ENCODE peak calls at places on chromosomes 4 and X, in seven cellular contexts. D, O, A, S, I, U and H are unnamed samples.

GRCh38 chr4:150256841-150257273 is 178.6 kb downstream of the DCLK2 start:
- DNase-seq in S (no peak), I (no peak), D (no peak), O (no peak), A (no peak), U (no peak), H (no peak)

GRCh38 chr4:102780476-102781144 is 19.8 kb upstream of the MANBA start:
- DNase-seq in O (no peak), A (peak), I (no peak), S (no peak), D (no peak), U (peak), H (peak)

GRCh38 chrX:39791691-39792090 is 306.1 kb downstream of the BCOR start:
- DNase-seq in D (no peak), I (no peak), O (no peak), A (no peak), S (no peak), U (no peak), H (no peak)

GRCh38 chrX:56726609-56727008 is 2.4 kb upstream of the NBDY start:
- DNase-seq in O (no peak), S (no peak), U (peak), I (peak), D (no peak), A (peak), H (peak)

GRCh38 chr4:75924309-75924708 is 16.5 kb downstream of the NAAA start:
- DNase-seq in A (no peak), D (no peak), I (no peak), O (no peak), U (no peak), S (no peak), H (no peak)

GRCh38 chr4:184695178-184695896 is 38.6 kb downstream of the CENPU start:
- DNase-seq in I (no peak), D (no peak), O (no peak), A (no peak), U (peak), S (no peak), H (peak)

GRCh38 chr4:78558421-78558820 is 6.9 kb downstream of the ANXA3 start:
- DNase-seq in O (no peak), S (no peak), D (no peak), U (no peak), A (peak), I (no peak), H (peak)

GRCh38 chrX:93259029-93259428 is 414.3 kb downstream of the NAP1L3 start:
- DNase-seq in O (no peak), U (no peak), I (no peak), D (no peak), S (no peak), A (no peak), H (no peak)

GRCh38 chr4:159292137-159292896 is 189.4 kb downstream of the RAPGEF2 start:
- DNase-seq in I (no peak), U (peak), A (no peak), O (no peak), S (no peak), D (no peak), H (no peak)

GRCh38 chr4:128570380-128570779 is 239.1 kb upstream of the JADE1 start:
- DNase-seq in A (peak), S (no peak), D (peak), O (no peak), U (no peak), I (peak), H (peak)

GRCh38 chr4:172573899-172574298 is 594.7 kb upstream of the GALNT7 start:
- DNase-seq in D (no peak), U (no peak), I (no peak), S (no peak), O (no peak), A (no peak), H (no peak)

GRCh38 chr4:71827811-71828210 is 43.9 kb upstream of the GC start:
- DNase-seq in I (no peak), S (no peak), U (no peak), D (no peak), A (no peak), O (no peak), H (no peak)

GRCh38 chr4:113635739-113636437 is 125.7 kb downstream of the CAMK2D start:
- DNase-seq in O (no peak), D (no peak), S (no peak), I (no peak), U (no peak), A (peak), H (peak)

GRCh38 chrX:13201605-13202219 is 118.1 kb downstream of the ATXN3L start:
- DNase-seq in D (no peak), S (no peak), A (no peak), I (no peak), O (no peak), U (no peak), H (no peak)

GRCh38 chrX:31713120-31713519 is 641.3 kb upstream of the FTHL17 start:
- DNase-seq in U (no peak), A (no peak), D (no peak), S (no peak), O (no peak), I (no peak), H (no peak)

GRCh38 chr4:4859799-4860380 is 425 bp downstream of the MSX1 start:
- DNase-seq in O (no peak), U (peak), S (no peak), D (no peak), I (no peak), A (no peak), H (no peak)

GRCh38 chr4:155529761-155530160 is 136.9 kb upstream of the GUCY1A1 start:
- DNase-seq in S (no peak), O (no peak), D (no peak), U (no peak), I (no peak), A (no peak), H (peak)

GRCh38 chr4:15434086-15434485 is 6.3 kb downstream of the C1QTNF7 start:
- DNase-seq in O (no peak), U (no peak), D (no peak), S (no peak), I (no peak), A (peak), H (no peak)

GRCh38 chr4:89344571-89344970 is 37.0 kb upstream of the GPRIN3 start:
- DNase-seq in S (no peak), D (no peak), U (no peak), I (no peak), O (no peak), A (no peak), H (peak)

GRCh38 chr4:142091691-142092182 is 455.4 kb downstream of the IL15 start:
- DNase-seq in I (peak), S (no peak), U (no peak), O (no peak), D (no peak), A (peak), H (peak)

GRCh38 chrX:19776753-19777152 is 110.6 kb downstream of the SH3KBP1 start:
- DNase-seq in A (no peak), U (no peak), I (no peak), D (no peak), O (no peak), S (no peak), H (no peak)

GRCh38 chr4:7844247-7844991 is 95.2 kb downstream of the AFAP1 start:
- DNase-seq in O (peak), U (peak), I (peak), A (peak), S (peak), D (peak), H (peak)

GRCh38 chr4:25013756-25014737 is 16.7 kb downstream of the LGI2 start:
- DNase-seq in O (no peak), U (no peak), S (no peak), D (no peak), A (no peak), I (peak), H (no peak)

GRCh38 chr4:52657630-52658501 is 1.2 kb downstream of the USP46 start:
- DNase-seq in U (peak), A (peak), S (no peak), I (peak), O (no peak), D (peak), H (peak)

GRCh38 chr4:116150152-116150551 is 935.2 kb downstream of the TRAM1L1 start:
- DNase-seq in I (no peak), U (no peak), A (no peak), S (no peak), O (no peak), D (no peak), H (no peak)

GRCh38 chr4:26887143-26887542 is 26.5 kb downstream of the STIM2 start:
- DNase-seq in I (no peak), D (no peak), S (no peak), A (no peak), O (no peak), U (no peak), H (no peak)

GRCh38 chr4:100517864-100518341 is at the start of gene EMCN:
- DNase-seq in D (no peak), S (no peak), I (no peak), U (no peak), O (no peak), A (peak), H (peak)

GRCh38 chr4:177485528-177485927 is 43.3 kb upstream of the AGA start:
- DNase-seq in D (no peak), S (no peak), I (no peak), O (no peak), A (peak), U (no peak), H (no peak)

GRCh38 chrX:21374994-21375794 is 976 bp downstream of the CNKSR2 start:
- DNase-seq in S (no peak), D (no peak), O (no peak), A (no peak), U (peak), I (peak), H (no peak)

GRCh38 chr4:93814722-93815121 is 13.8 kb upstream of the ATOH1 start:
- DNase-seq in I (peak), S (no peak), A (no peak), U (no peak), D (no peak), O (no peak), H (no peak)

GRCh38 chrX:105179644-105180043 is 40.9 kb downstream of the TEX13A start:
- DNase-seq in O (no peak), U (no peak), S (no peak), I (no peak), D (no peak), A (no peak), H (no peak)

GRCh38 chr4:39032218-39033085 is at the start of gene TMEM156:
- DNase-seq in U (no peak), I (no peak), O (no peak), S (no peak), A (peak), D (no peak), H (peak)

GRCh38 chr4:45033676-45034410 is 307.5 kb upstream of the GNPDA2 start:
- DNase-seq in D (no peak), O (peak), I (no peak), A (no peak), U (peak), S (no peak), H (no peak)

GRCh38 chr4:70994387-70995099 is 1.1 kb downstream of the DCK start:
- DNase-seq in D (no peak), A (no peak), O (no peak), S (no peak), I (no peak), U (no peak), H (no peak)

GRCh38 chr4:22071749-22072148 is 123.2 kb upstream of the KCNIP4 start:
- DNase-seq in S (no peak), O (no peak), A (peak), U (no peak), D (no peak), I (no peak), H (peak)

GRCh38 chrX:153565996-153566580 is 32.9 kb downstream of the CCNQ start:
- DNase-seq in D (no peak), A (no peak), S (no peak), U (no peak), I (no peak), O (no peak), H (no peak)

GRCh38 chr4:76590847-76591281 is 155.8 kb downstream of the SHROOM3 start:
- DNase-seq in D (no peak), I (no peak), U (no peak), O (no peak), S (no peak), A (peak), H (peak)

GRCh38 chr4:128159967-128160366 is 98.9 kb downstream of the LARP1B start:
- DNase-seq in U (no peak), A (no peak), D (no peak), S (no peak), I (no peak), O (no peak), H (peak)

DNA sequence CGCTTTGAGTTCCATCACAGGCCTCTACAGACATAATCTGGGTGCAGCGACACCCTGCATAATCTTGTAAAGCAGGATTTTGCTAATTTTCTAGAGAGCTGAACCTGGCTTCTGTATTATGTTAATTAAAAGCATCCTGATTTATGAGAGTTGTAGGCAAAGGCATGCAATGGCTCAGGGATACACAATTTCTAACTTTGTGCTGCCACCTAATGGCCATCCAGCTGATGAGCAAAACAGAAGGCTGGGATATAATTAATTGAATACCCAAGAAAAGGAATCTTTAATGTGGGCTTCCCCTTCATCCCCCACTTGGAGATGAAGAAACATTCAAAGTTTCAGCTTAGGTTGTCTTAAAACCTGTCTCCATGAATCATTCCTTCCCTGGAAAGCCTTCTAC is 78.1 kb downstream of the BMP15 start:
- DNase-seq in S (peak), U (peak), A (peak), I (peak), D (no peak), O (no peak), H (peak)
- TF ChIP-seq CTCF in S (peak), U (peak), A (peak), I (no peak), D (peak), O (peak), H (peak)

DNA sequence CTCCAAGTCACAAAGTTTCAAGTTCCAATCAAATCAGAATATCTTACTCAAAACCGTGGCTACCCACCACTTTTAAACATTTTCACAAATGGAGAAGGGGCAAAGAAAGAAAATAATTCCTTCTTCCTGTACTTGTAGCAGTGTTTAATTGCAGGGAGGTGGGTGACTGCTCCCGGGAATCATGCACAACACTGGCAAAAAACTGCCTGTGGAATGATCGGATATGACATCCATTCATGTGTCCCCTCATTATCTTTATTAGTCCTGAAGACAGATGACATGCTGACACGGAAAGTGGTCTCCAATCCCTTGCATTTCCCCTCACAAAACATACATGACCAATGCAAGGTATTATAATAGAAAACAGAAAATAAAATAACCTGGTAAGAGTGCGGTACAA is 2.0 kb downstream of the TSPAN5 start:
- DNase-seq in S (no peak), O (no peak), A (no peak), U (no peak), D (no peak), I (no peak), H (no peak)
- H3K4me3 ChIP-seq in S (peak), O (no peak), A (peak), U (peak), D (peak), I (no peak), H (peak)

DNA sequence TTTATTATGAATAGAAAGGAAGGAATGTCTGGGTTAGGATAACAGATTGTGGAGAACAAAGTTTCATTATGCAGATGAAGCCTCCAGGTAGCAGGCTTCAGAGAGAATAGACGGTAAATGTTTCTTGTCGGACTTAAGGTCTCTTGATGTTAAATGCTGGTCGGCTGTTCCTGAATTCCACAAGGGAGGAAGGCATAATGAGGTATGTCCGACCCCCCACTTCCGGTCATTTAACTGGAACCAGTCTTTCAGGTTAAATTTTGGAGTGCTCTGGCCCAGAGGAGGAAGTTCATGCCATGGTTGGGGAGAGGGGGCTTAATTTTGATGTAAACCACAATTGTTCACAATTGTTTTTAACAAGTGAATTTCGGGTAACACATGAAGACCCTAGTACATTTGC is 158.1 kb upstream of the VCX3A start:
- DNase-seq in S (no peak), I (no peak), U (no peak), O (no peak), A (no peak), D (no peak), H (no peak)
- TF ChIP-seq CTCF in S (no peak), I (no peak), U (no peak), O (no peak), A (no peak), D (no peak), H (no peak)

GRCh38 chrX:49760288-49760885 is 64.6 kb upstream of the PAGE1 start:
- DNase-seq in O (no peak), I (no peak), U (no peak), S (no peak), D (no peak), A (no peak), H (no peak)

GRCh38 chrX:49761481-49761880 is 65.7 kb upstream of the PAGE1 start:
- DNase-seq in U (peak), O (no peak), D (no peak), S (no peak), I (no peak), A (peak), H (peak)

GRCh38 chrX:49767231-49767630 is 61.9 kb upstream of the PAGE4 start:
- DNase-seq in D (no peak), A (no peak), I (no peak), S (no peak), O (no peak), U (no peak), H (peak)

GRCh38 chrX:49756692-49757091 is 60.9 kb upstream of the PAGE1 start:
- DNase-seq in O (no peak), S (no peak), U (no peak), D (no peak), A (no peak), I (no peak), H (no peak)

DNA sequence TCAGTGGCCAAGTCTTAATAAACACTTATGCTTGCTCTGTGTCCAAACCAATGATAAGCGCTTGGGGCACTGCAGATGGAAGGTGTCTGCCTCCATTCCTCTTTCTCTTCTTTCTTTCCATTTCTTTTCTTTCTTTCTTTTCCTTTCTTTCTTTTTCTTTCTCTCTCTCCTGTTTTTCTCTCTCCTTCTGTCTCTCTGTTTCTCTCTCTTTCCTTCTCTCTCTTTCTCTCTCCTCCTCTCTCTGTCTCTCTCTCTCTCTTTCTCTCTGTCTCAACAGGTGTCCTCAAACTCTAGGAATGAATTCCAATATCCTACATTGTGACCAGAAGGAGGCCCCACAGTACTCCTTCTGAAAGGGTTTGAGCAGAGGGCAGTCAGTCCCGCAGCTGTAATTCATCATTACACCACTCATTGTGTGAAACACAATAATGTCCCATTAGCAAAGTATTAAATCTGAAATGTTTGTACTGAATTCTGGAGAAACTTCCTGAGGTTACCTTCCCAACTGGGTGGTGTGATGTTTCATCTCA is 66.5 kb upstream of the PAGE1 start:
- DNase-seq in S (no peak), I (no peak), O (no peak), D (no peak), U (no peak), A (no peak), H (no peak)
- H3K4me3 ChIP-seq in S (no peak), I (no peak), O (no peak), D (no peak), U (no peak), A (no peak), H (no peak)

GRCh38 chrX:30513284-30513683 is 64.3 kb downstream of the TASL start:
- DNase-seq in I (no peak), D (no peak), A (peak), S (no peak), O (no peak), U (peak), H (peak)
- TF ChIP-seq CTCF in I (no peak), D (peak), A (peak), S (peak), O (peak), U (peak), H (peak)

GRCh38 chr4:147968641-147969040 is 236.8 kb downstream of the ARHGAP10 start:
- DNase-seq in U (no peak), S (no peak), O (no peak), A (no peak), D (no peak), I (no peak), H (peak)

GRCh38 chr4:147965873-147966272 is 234.0 kb downstream of the ARHGAP10 start:
- DNase-seq in O (no peak), S (no peak), A (no peak), U (no peak), I (no peak), D (no peak), H (no peak)

GRCh38 chr4:147965056-147965455 is 233.2 kb downstream of the ARHGAP10 start:
- DNase-seq in A (no peak), U (no peak), D (no peak), I (no peak), S (no peak), O (no peak), H (no peak)

GRCh38 chr4:147969573-147969972 is 237.7 kb downstream of the ARHGAP10 start:
- DNase-seq in U (no peak), D (no peak), A (no peak), S (no peak), O (no peak), I (peak), H (peak)

GRCh38 chr4:147970003-147970402 is 238.1 kb downstream of the ARHGAP10 start:
- DNase-seq in I (no peak), S (no peak), A (no peak), U (no peak), O (no peak), D (no peak), H (no peak)
- H3K4me3 ChIP-seq in I (no peak), S (no peak), A (no peak), U (no peak), O (no peak), D (no peak), H (no peak)

GRCh38 chrX:42714981-42715688 is 62.8 kb downstream of the PPP1R2C start:
- DNase-seq in I (peak), U (peak), S (peak), O (peak), D (peak), A (no peak), H (no peak)
- TF ChIP-seq CTCF in I (no peak), U (peak), S (peak), O (peak), D (no peak), A (no peak), H (no peak)